ENCODE peak calls at places on chromosomes 2 and 18, in four cellular contexts. P, O, L and S are unnamed samples.

GRCh38 chr2:241859436-241860183 is 916 bp upstream of the PDCD1 start:
- DNase-seq in P (peak; percentile 25), O (peak; percentile 57), L (peak; percentile 66), S (peak; percentile 66)

GRCh38 chr18:78659748-78660147 is 319.9 kb upstream of the SALL3 start:
- DNase-seq in P (no peak), L (no peak), O (no peak), S (no peak)

GRCh38 chr2:218717262-218717661 is 6.6 kb downstream of the TTLL4 start:
- DNase-seq in L (no peak), P (no peak), O (peak; percentile 32), S (no peak)

GRCh38 chr18:68275616-68276015 is 439.3 kb downstream of the TMX3 start:
- DNase-seq in L (no peak), P (no peak), O (peak; percentile 70), S (no peak)

GRCh38 chr2:64645014-64645418 is 8.7 kb downstream of the SERTAD2 start:
- DNase-seq in O (peak; percentile 82), P (peak; percentile 65), L (no peak), S (peak; percentile 84)

GRCh38 chr2:58291726-58292430 is 50.8 kb upstream of the FANCL start:
- DNase-seq in O (no peak), L (no peak), P (no peak), S (no peak)

GRCh38 chr2:220356076-220356475 is 728.6 kb downstream of the SLC4A3 start:
- DNase-seq in L (no peak), P (no peak), O (no peak), S (no peak)

GRCh38 chr2:70901235-70902066 is 34.2 kb upstream of the ATP6V1B1 start:
- DNase-seq in O (peak; percentile 57), P (no peak), L (no peak), S (no peak)

GRCh38 chr2:214695789-214696188 is 113.7 kb downstream of the BARD1 start:
- DNase-seq in O (no peak), L (no peak), P (no peak), S (no peak)

GRCh38 chr2:36485521-36485920 is 112.4 kb downstream of the FEZ2 start:
- DNase-seq in O (peak; percentile 87), P (no peak), L (no peak), S (no peak)

GRCh38 chr2:131042161-131042775 is 51.0 kb downstream of the FAM168B start:
- DNase-seq in P (no peak), O (no peak), L (no peak), S (no peak)

GRCh38 chr18:58124475-58124874 is 80.4 kb downstream of the NEDD4L start:
- DNase-seq in P (no peak), O (no peak), L (no peak), S (no peak)

GRCh38 chr2:185221-185620 is 78.6 kb downstream of the SH3YL1 start:
- DNase-seq in O (no peak), L (no peak), P (no peak), S (no peak)

GRCh38 chr2:207397917-207398655 is 131.7 kb upstream of the CREB1 start:
- DNase-seq in O (no peak), P (no peak), L (no peak), S (no peak)

GRCh38 chr18:73945130-73945792 is 202.4 kb downstream of the FBXO15 start:
- DNase-seq in L (no peak), P (no peak), O (no peak), S (no peak)

GRCh38 chr2:7915302-7916200 is 766.3 kb upstream of the ID2 start:
- DNase-seq in O (peak; percentile 31), L (no peak), P (no peak), S (no peak)

GRCh38 chr2:157894694-157895450 is 18.7 kb upstream of the ACVR1 start:
- DNase-seq in L (no peak), O (peak; percentile 73), P (no peak), S (no peak)

GRCh38 chr2:176114120-176114929 is 2.3 kb upstream of the HOXD10 start:
- DNase-seq in O (no peak), L (no peak), P (no peak), S (no peak)

GRCh38 chr2:163878718-163879117 is 142.9 kb upstream of the FIGN start:
- DNase-seq in L (no peak), O (peak; percentile 51), P (peak; percentile 15), S (no peak)

GRCh38 chr2:48435909-48436308 is 94.0 kb upstream of the STON1 start:
- DNase-seq in O (no peak), L (no peak), P (no peak), S (no peak)

GRCh38 chr2:216679658-216680024 is 15.7 kb downstream of the IGFBP5 start:
- DNase-seq in L (no peak), P (no peak), O (no peak), S (no peak)

GRCh38 chr2:84849271-84849952 is 31.5 kb downstream of the TRABD2A start:
- DNase-seq in L (no peak), O (no peak), P (no peak), S (no peak)

GRCh38 chr2:97699765-97700444 is 13.5 kb upstream of the ZAP70 start:
- DNase-seq in L (no peak), O (peak; percentile 79), P (peak; percentile 81), S (no peak)

GRCh38 chr2:128769457-128770142 is 450.9 kb upstream of the HS6ST1 start:
- DNase-seq in P (no peak), O (no peak), L (peak; percentile 42), S (no peak)

GRCh38 chr2:39124770-39125075 is 3.9 kb upstream of the SOS1 start:
- DNase-seq in L (no peak), O (no peak), P (no peak), S (peak; percentile 39)

GRCh38 chr2:39124000-39124769 is 3.3 kb upstream of the SOS1 start:
- DNase-seq in L (peak; percentile 99), O (peak; percentile 97), P (peak; percentile 99), S (peak; percentile 100)

GRCh38 chr2:39133215-39133851 is 12.5 kb upstream of the SOS1 start:
- DNase-seq in O (no peak), L (no peak), P (no peak), S (no peak)

GRCh38 chr2:39127973-39128372 is 7.1 kb upstream of the SOS1 start:
- DNase-seq in L (no peak), O (peak; percentile 48), P (no peak), S (no peak)

DNA sequence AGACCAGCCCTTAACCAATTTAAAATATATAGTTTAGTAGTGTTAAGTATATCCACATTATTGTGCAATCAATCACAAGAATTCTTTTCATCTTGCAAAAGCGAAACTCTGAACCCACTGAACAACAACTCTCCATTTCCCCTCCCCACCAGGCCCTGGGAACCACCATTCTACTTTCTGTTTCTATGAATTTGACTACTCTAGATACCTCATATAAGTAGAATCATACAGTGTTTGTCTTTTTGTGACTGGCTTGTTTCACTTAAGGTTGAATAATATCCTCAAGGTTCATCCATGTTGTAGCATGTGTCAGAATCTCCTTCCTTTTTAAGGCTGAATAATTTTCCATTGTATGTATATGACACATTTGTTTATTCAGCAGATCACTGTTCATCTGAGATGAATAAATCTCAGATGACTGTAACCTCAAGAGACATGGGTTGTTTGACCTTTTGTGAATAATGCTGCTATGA is 8.1 kb upstream of the SOS1 start:
- DNase-seq in L (no peak), O (peak; percentile 33), P (no peak), S (no peak)
- H3K4me3 ChIP-seq in L (no peak overlapping the region), O (no peak overlapping the region), P (no peak overlapping the region), S (no peak overlapping the region)

GRCh38 chr2:10305254-10305635 is 2.5 kb downstream of the HPCAL1 start:
- DNase-seq in L (no peak), O (no peak), P (no peak), S (no peak)

GRCh38 chr2:10304458-10305253 is 2.0 kb downstream of the HPCAL1 start:
- DNase-seq in L (no peak), P (no peak), O (no peak), S (no peak)

GRCh38 chr2:10303634-10304378 is 1.1 kb downstream of the HPCAL1 start:
- DNase-seq in O (peak; percentile 64), L (peak; percentile 84), P (peak; percentile 67), S (peak; percentile 90)

GRCh38 chr2:10306901-10307463 is 4.3 kb downstream of the HPCAL1 start:
- DNase-seq in L (no peak), O (no peak), P (no peak), S (no peak)

DNA sequence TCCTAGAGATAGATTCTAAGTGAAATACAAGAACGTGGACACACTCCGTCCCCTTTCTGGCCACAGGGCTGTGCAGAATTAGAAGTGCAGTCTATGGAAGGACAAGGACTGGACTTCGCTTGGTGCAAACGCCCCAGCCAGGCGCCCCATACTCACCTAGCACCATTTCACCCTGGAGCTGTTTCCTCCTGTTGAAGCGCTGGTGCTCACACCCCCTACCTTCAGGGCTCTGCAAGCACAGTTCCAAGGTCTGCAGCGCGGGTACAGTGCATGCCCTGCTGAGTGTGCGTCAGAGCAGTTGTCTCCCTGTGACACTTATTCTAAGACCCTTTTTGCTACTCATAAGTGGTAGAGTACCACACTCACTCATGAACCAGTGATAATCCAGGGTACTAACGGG is 3.0 kb downstream of the HPCAL1 start:
- DNase-seq in P (no peak), O (no peak), L (no peak), S (no peak)
- H3K4me1 ChIP-seq in P (peaks cover 21% of the 10 kb centered on the region), O (no peaks in the 10 kb centered on the region), L (peaks cover 53% of the 10 kb centered on the region), S (peaks cover 58% of the 10 kb centered on the region)

GRCh38 chr2:29724282-29724681 is 197.1 kb downstream of the ALK start:
- DNase-seq in P (no peak), O (no peak), L (no peak), S (no peak)
- H3K4me3 ChIP-seq in P (no peak overlapping the region), O (no peak overlapping the region), L (no peak overlapping the region), S (no peak overlapping the region)

GRCh38 chr2:25335204-25335603 is 6.5 kb downstream of the DNMT3A start:
- DNase-seq in L (no peak), O (no peak), P (no peak), S (no peak)

GRCh38 chr2:25336446-25336845 is 5.3 kb downstream of the DNMT3A start:
- DNase-seq in O (no peak), L (no peak), P (no peak), S (no peak)

GRCh38 chr2:25334482-25334881 is 7.2 kb downstream of the DNMT3A start:
- DNase-seq in L (no peak), O (no peak), P (no peak), S (no peak)

GRCh38 chr2:25337276-25337675 is 4.4 kb downstream of the DNMT3A start:
- DNase-seq in P (no peak), L (no peak), O (no peak), S (no peak)

DNA sequence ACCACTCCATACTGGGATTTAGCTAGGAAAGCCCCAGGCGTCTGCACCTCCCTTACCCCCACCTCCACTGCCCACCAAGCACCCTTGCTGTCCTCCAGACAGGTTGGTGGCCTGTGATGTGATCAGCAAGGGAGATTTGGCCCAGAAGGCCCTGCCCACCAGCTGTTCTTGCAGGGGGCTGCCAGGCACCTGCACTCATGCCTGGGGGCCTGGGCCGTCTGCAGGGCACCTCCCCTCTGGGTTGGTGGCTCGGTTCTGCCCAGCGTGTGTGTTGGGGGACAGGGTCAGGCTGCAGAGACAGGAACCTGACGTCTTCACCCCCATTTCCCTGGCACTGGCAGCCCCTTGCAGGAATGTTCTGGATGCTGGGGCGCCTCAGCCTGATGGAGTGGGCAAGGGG is 5.8 kb downstream of the DNMT3A start:
- DNase-seq in P (no peak), L (no peak), O (no peak), S (no peak)
- H3K4me1 ChIP-seq in P (no peaks in the 10 kb centered on the region), L (peaks cover 15% of the 10 kb centered on the region), O (peaks cover 12% of the 10 kb centered on the region), S (peaks cover 33% of the 10 kb centered on the region)